ENCODE peak calls at places on chromosome 6, in nine cellular contexts. L is spleen, Q is HCT116, E is sigmoid colon, A is GM12891, J is ovary, Z is NB4, X is GM12878, P is transverse colon. I is an unnamed sample.

GRCh38 chr6:66851930-66852329 is 1144.9 kb upstream of the EYS start:
- DNase-seq in P (no peak), A (no peak), E (no peak), J (no peak), Z (no peak), X (no peak), L (no peak), Q (no peak), I (no peak)

GRCh38 chr6:81487489-81487888 is 265.0 kb downstream of the TENT5A start:
- DNase-seq in P (peak), J (peak), E (peak), X (no peak), A (no peak), Z (no peak), L (no peak), Q (no peak), I (no peak)

GRCh38 chr6:161273356-161273751 is 507 bp downstream of the AGPAT4 start:
- DNase-seq in A (no peak), Q (peak), J (no peak), Z (peak), E (peak), L (no peak), P (no peak), X (no peak), I (no peak)

GRCh38 chr6:133945158-133945557 is 7.9 kb upstream of the TBPL1 start:
- DNase-seq in E (no peak), L (no peak), Z (peak), A (no peak), P (no peak), J (no peak), Q (no peak), X (no peak), I (no peak)

GRCh38 chr6:138520463-138520862 is 21.2 kb upstream of the NHSL1 start:
- DNase-seq in X (no peak), L (no peak), Z (peak), J (no peak), A (no peak), Q (no peak), E (no peak), P (no peak), I (no peak)

GRCh38 chr6:169371344-169372144 is 117.9 kb upstream of the THBS2 start:
- DNase-seq in Z (no peak), P (no peak), L (no peak), J (no peak), Q (peak), X (no peak), E (no peak), A (no peak), I (no peak)

GRCh38 chr6:56637640-56638039 is 5.0 kb downstream of the DST start:
- DNase-seq in L (no peak), J (no peak), X (peak), A (no peak), Z (peak), P (no peak), E (no peak), Q (peak), I (no peak)

GRCh38 chr6:31070711-31071197 is 41.6 kb downstream of the C6orf15 start:
- DNase-seq in E (no peak), Z (peak), X (no peak), L (no peak), J (peak), Q (peak), P (no peak), A (no peak), I (peak)

GRCh38 chr6:81750660-81751387 is 1.7 kb downstream of the TENT5A start:
- DNase-seq in L (no peak), A (no peak), J (no peak), Z (peak), X (no peak), E (no peak), Q (no peak), P (no peak), I (peak)

GRCh38 chr6:13453771-13454251 is 33.6 kb downstream of the GFOD1 start:
- DNase-seq in Q (peak), P (no peak), E (no peak), Z (no peak), A (no peak), X (peak), J (no peak), L (no peak), I (no peak)

GRCh38 chr6:35412102-35412501 is 40.0 kb upstream of the FANCE start:
- DNase-seq in J (no peak), X (no peak), L (no peak), Z (no peak), P (no peak), Q (no peak), E (no peak), A (no peak), I (no peak)

GRCh38 chr6:166073082-166073481 is 94.6 kb downstream of the TBXT start:
- DNase-seq in L (no peak), A (no peak), Q (no peak), X (no peak), P (no peak), E (no peak), Z (no peak), J (no peak), I (no peak)
- TF ChIP-seq POLR2A in L (no peak), A (no peak), Q (no peak), X (no peak), P (no peak), E (no peak), Z (no peak), J (no peak), I (no peak)

DNA sequence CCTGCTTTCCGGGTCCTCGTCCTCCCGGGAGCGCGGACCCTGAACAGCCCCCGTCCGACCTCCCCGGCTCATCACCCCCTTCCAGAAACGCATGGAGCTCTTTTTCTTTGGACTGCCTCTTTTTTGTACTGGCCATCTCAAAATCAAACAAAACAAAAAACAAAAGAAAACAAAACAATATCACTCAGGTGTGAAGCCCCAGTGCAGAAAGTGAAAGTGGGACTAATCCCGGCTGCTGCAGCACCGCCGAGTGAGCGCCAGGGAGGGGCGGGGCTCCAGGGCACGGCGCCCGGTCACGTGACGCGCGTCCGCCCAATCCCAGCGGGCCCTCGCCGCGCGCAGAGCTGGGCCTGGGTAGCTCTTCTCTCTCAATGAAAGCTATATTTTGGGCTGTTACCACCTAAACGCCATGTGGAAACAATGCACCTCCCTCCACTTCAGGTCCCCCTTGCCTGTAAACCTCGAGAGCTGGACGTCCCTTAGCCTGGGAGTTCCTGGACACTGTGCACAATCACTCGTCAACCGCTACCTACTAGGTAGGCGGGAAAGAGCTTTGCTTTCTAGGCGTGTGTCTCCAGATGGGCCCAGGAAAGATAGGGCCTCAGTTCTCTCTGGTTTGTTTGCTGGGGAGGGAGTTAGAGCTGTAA is 93.7 kb upstream of the PRDM1 start:
- DNase-seq in P (peak), L (peak), Z (peak), J (peak), E (peak), A (peak), X (peak), Q (no peak), I (peak)
- TF ChIP-seq POLR2A in P (peak), L (no peak), Z (peak), J (peak), E (no peak), A (no peak), X (no peak), Q (no peak), I (peak)

GRCh38 chr6:70566751-70567382 is at the start of gene SDHAF4:
- DNase-seq in X (peak), P (peak), E (peak), A (peak), J (peak), L (peak), Q (peak), Z (peak), I (peak)
- TF ChIP-seq POLR2A in X (peak), P (peak), E (peak), A (peak), J (peak), L (no peak), Q (peak), Z (peak), I (peak)

GRCh38 chr6:43171284-43172126 is 436 bp downstream of the SRF start:
- DNase-seq in A (no peak), P (peak), J (peak), X (no peak), Q (no peak), L (no peak), E (no peak), Z (no peak), I (peak)

GRCh38 chr6:43172127-43173007 is 1.3 kb downstream of the SRF start:
- DNase-seq in L (peak), P (peak), Q (no peak), Z (peak), J (peak), E (peak), A (no peak), X (no peak), I (peak)

GRCh38 chr6:43173496-43174262 is 2.6 kb downstream of the SRF start:
- DNase-seq in X (no peak), J (no peak), P (no peak), Q (no peak), L (no peak), A (no peak), E (peak), Z (no peak), I (no peak)

GRCh38 chr6:43174263-43175112 is 3.4 kb downstream of the SRF start:
- DNase-seq in X (peak), J (peak), L (peak), Q (peak), P (peak), Z (peak), A (peak), E (peak), I (peak)

GRCh38 chr6:43170452-43171283 is at the start of gene SRF:
- DNase-seq in X (peak), Q (peak), L (peak), P (peak), A (peak), E (peak), Z (peak), J (peak), I (peak)
- TF ChIP-seq POLR2A in X (no peak), Q (peak), L (no peak), P (peak), A (no peak), E (peak), Z (peak), J (no peak), I (no peak)

GRCh38 chr6:53794720-53795253 is at the start of gene LRRC1:
- DNase-seq in X (peak), L (peak), Q (peak), E (peak), Z (peak), P (peak), A (peak), J (peak), I (peak)
- TF ChIP-seq POLR2A in X (peak), L (peak), Q (peak), E (peak), Z (no peak), P (peak), A (no peak), J (peak), I (peak)

GRCh38 chr6:26189905-26190304 is 102.7 kb downstream of the HFE start:
- DNase-seq in J (no peak), Z (no peak), X (no peak), Q (no peak), E (no peak), A (no peak), L (no peak), P (no peak), I (no peak)
- TF ChIP-seq POLR2A in J (no peak), Z (no peak), X (no peak), Q (no peak), E (no peak), A (no peak), L (no peak), P (no peak), I (no peak)

GRCh38 chr6:5031150-5031549 is 27.3 kb upstream of the RPP40 start:
- DNase-seq in A (no peak), X (no peak), Z (peak), J (no peak), Q (no peak), L (no peak), P (no peak), E (no peak), I (no peak)

GRCh38 chr6:5030596-5031136 is 26.8 kb upstream of the RPP40 start:
- DNase-seq in A (peak), L (peak), J (peak), Q (peak), E (peak), X (peak), P (peak), Z (peak), I (peak)

GRCh38 chr6:5034328-5034727 is 30.5 kb upstream of the RPP40 start:
- DNase-seq in Q (no peak), X (no peak), P (no peak), E (no peak), L (no peak), Z (peak), A (no peak), J (no peak), I (no peak)

GRCh38 chr6:5036309-5036708 is 32.5 kb upstream of the RPP40 start:
- DNase-seq in X (no peak), E (no peak), L (no peak), A (no peak), P (peak), J (no peak), Q (peak), Z (no peak), I (no peak)

DNA sequence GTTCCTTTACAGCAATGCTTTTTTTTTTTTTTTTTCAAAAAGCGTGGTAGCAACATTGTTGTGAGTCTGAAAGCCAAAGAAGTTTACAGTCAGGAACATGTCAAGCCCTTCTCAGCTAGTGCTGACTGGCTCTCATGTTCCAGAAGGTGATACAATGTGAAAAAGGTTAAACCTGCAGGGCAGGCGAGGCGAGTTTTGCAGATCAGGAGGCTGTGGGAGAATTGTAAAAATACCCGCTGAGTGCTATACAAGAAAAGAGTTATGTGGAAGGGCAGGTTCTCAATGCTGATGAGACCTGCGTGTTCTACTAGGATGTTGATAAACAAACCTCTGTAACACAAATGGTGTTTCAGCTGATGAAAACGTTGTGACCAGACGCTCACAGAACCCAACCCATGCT is 30.9 kb upstream of the RPP40 start:
- DNase-seq in L (no peak), A (no peak), P (no peak), Z (no peak), X (no peak), J (no peak), Q (no peak), E (no peak), I (no peak)
- TF ChIP-seq POLR2A in L (no peak), A (no peak), P (no peak), Z (no peak), X (no peak), J (no peak), Q (no peak), E (no peak), I (no peak)

GRCh38 chr6:39260451-39260850 is 31.2 kb upstream of the KCNK5 start:
- DNase-seq in E (no peak), A (no peak), X (no peak), Z (peak), P (no peak), Q (no peak), L (no peak), J (no peak), I (no peak)

GRCh38 chr6:39266375-39266774 is 37.1 kb upstream of the KCNK5 start:
- DNase-seq in A (no peak), Q (no peak), E (no peak), J (no peak), Z (no peak), L (no peak), X (no peak), P (peak), I (no peak)

GRCh38 chr6:39263299-39264037 is 34.2 kb upstream of the KCNK5 start:
- DNase-seq in L (no peak), E (no peak), Z (peak), J (no peak), A (no peak), Q (no peak), X (no peak), P (no peak), I (no peak)

GRCh38 chr6:39256294-39256693 is 27.0 kb upstream of the KCNK5 start:
- DNase-seq in J (no peak), A (no peak), P (no peak), L (peak), Z (no peak), X (no peak), Q (no peak), E (no peak), I (no peak)

DNA sequence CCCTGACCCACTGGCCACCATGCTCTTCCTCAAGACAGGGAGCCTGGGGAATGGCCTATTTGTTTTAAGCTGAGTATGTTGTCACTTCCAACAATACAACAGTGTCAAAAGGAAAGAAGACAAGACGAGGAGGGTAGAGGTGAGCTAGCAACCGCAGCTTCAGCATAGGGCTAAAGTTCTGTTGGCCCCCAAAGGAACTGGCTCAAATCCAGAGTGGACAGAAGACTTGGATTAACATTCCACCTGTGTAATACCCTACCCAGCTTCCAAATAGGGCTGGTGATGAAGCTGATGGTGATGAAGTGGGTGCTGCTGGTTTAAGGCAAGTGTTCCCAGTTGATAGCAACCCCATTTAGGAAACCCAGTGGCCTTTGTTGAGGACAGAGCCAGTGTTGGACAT is 31.7 kb upstream of the KCNK5 start:
- DNase-seq in Z (no peak), A (no peak), J (no peak), X (no peak), L (peak), P (no peak), Q (no peak), E (no peak), I (no peak)
- TF ChIP-seq POLR2A in Z (no peak), A (no peak), J (no peak), X (no peak), L (no peak), P (no peak), Q (no peak), E (no peak), I (no peak)

GRCh38 chr6:84763397-84764331 is 734 bp downstream of the TBX18 start:
- DNase-seq in J (peak), Q (peak), P (no peak), E (peak), A (no peak), Z (no peak), X (no peak), L (no peak), I (no peak)
- TF ChIP-seq POLR2A in J (no peak), Q (peak), P (no peak), E (no peak), A (no peak), Z (no peak), X (no peak), L (no peak), I (no peak)

I was measured in thyroid gland.